ENCODE peak calls at places on chromosomes 11 and 22, in eight cellular contexts. V is gastrocnemius medialis, U is testis, C is cardiac muscle cell, E is tibial artery, A is endothelial cell of umbilical vein, J is tibial nerve, L is epithelial cell of esophagus. Z is an unnamed sample.

GRCh38 chr11:76005746-76006145 is 190.7 kb downstream of the UVRAG start:
- DNase-seq in U (no peak), V (no peak), J (no peak), L (peak), A (no peak), C (no peak), E (no peak), Z (no peak)

GRCh38 chr11:12198261-12198925 is 88.0 kb downstream of the MICAL2 start:
- DNase-seq in V (no peak), L (no peak), J (no peak), U (no peak), C (no peak), A (no peak), E (no peak), Z (no peak)

GRCh38 chr22:40218723-40219294 is 41.1 kb downstream of the TNRC6B start:
- DNase-seq in U (no peak), E (no peak), J (no peak), V (no peak), A (no peak), C (no peak), L (peak), Z (peak)

GRCh38 chr11:116422976-116423375 is 349.8 kb downstream of the BUD13 start:
- DNase-seq in E (no peak), U (no peak), L (no peak), A (peak), J (no peak), V (no peak), C (peak), Z (no peak)

GRCh38 chr11:133821776-133822175 is 23.5 kb downstream of the SPATA19 start:
- DNase-seq in C (peak), U (peak), J (peak), V (no peak), L (no peak), A (no peak), E (no peak), Z (peak)

GRCh38 chr11:10604340-10604748 is 35.9 kb upstream of the LYVE1 start:
- DNase-seq in C (no peak), A (peak), J (peak), V (peak), L (peak), U (peak), E (peak), Z (peak)

GRCh38 chr11:1967641-1968225 is 20.6 kb downstream of the MRPL23 start:
- DNase-seq in U (no peak), V (peak), E (no peak), L (no peak), A (no peak), C (no peak), J (no peak), Z (no peak)

GRCh38 chr11:117366183-117366582 is 38.5 kb downstream of the CEP164 start:
- DNase-seq in L (no peak), C (peak), A (no peak), V (no peak), U (no peak), E (no peak), J (no peak), Z (no peak)

GRCh38 chr11:2574553-2575535 is 125.0 kb downstream of the KCNQ1OT1 start:
- DNase-seq in E (peak), L (peak), J (no peak), U (peak), A (no peak), V (peak), C (no peak), Z (peak)

GRCh38 chr11:44990665-44991064 is 40.0 kb upstream of the TP53I11 start:
- DNase-seq in A (no peak), L (no peak), U (no peak), J (no peak), E (no peak), C (no peak), V (no peak), Z (no peak)

GRCh38 chr11:76455331-76455730 is 10.5 kb downstream of the EMSY start:
- DNase-seq in U (no peak), C (peak), V (no peak), J (no peak), A (peak), L (no peak), E (no peak), Z (no peak)

GRCh38 chr11:6586434-6587359 is 16.7 kb downstream of the RRP8 start:
- DNase-seq in E (no peak), V (no peak), J (no peak), U (no peak), C (no peak), L (no peak), A (no peak), Z (no peak)

GRCh38 chr22:30000566-30000965 is 79.7 kb upstream of the HORMAD2 start:
- DNase-seq in C (no peak), L (peak), J (no peak), U (no peak), E (no peak), V (no peak), A (no peak), Z (peak)

DNA sequence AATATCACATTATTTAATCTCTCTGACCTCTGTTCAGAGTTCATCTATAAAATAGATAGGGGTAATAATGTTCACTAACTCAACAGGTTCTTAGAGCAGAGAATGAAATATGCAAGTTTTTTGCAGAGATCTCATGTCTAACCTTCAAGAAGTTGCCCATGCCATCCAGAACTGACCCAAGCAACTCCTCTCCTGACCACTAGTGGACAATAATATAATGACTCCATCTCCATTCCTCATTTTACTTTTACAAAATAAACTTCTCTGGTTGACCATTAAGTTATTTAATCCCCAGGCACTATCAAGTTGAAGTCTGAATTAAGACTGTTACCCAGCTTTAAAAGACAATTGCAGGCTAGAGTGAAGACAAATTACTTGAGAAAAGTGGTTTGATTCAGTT is 382.6 kb downstream of the KCNA4 start:
- DNase-seq in C (no peak), E (no peak), U (no peak), A (peak), V (no peak), L (no peak), J (no peak), Z (peak)
- TF ChIP-seq CTCF in C (peak), E (no peak), U (peak), A (no peak), V (no peak), L (peak), J (no peak), Z (no peak)

GRCh38 chr11:120527111-120527748 is 15.7 kb downstream of the GRIK4 start:
- DNase-seq in A (no peak), E (no peak), J (no peak), C (no peak), V (no peak), L (no peak), U (no peak), Z (no peak)
- TF ChIP-seq CTCF in A (no peak), E (no peak), J (no peak), C (peak), V (no peak), L (no peak), U (no peak), Z (no peak)

DNA sequence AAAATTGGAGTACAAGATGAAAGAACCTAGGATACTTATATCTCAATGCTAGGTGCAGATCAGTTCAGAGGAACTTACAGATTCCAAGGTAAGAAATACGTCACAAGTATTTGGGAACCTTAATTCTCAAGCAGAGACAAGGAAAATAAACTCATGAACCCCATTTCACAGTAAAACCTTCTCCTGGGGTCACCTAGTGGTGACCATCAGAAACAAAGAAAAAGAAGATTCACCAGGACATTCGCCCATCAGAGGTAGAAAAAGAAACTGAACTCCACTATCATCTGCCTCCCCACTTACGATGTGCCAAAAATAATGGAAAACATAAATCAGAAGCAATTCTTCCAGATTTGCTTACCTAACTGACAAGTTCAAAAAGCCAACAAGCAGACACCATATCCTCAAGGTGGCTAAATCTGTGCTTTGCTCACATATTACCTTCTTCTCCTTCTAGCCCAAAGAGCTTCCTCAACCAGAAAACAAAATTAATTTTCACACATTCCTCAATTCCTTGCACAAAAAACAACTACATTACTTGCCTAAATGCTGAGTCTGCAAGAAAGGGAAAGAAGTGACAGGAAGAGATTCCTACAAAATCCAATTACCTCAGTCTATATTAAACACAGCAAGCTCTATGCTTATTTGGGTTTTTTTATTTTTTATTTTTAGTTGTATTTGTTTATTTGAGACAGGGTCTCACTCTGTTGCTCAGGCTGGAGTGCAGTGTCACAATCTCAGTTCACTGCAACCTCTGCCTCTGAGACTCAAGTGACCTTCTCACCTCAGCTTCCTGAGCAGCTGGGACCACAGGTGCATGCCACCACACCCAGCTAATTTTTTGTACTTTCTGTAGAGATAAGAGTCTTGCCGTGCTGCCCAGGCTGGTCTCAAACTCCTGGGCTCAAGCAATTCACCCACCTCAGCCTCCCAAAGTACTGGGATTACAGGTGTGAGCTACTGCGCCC is 4.7 kb downstream of the DENND5A start:
- DNase-seq in J (no peak), A (no peak), L (no peak), C (no peak), V (no peak), U (no peak), E (no peak), Z (no peak)
- TF ChIP-seq CTCF in J (peak), A (no peak), L (no peak), C (peak), V (no peak), U (no peak), E (no peak), Z (no peak)

DNA sequence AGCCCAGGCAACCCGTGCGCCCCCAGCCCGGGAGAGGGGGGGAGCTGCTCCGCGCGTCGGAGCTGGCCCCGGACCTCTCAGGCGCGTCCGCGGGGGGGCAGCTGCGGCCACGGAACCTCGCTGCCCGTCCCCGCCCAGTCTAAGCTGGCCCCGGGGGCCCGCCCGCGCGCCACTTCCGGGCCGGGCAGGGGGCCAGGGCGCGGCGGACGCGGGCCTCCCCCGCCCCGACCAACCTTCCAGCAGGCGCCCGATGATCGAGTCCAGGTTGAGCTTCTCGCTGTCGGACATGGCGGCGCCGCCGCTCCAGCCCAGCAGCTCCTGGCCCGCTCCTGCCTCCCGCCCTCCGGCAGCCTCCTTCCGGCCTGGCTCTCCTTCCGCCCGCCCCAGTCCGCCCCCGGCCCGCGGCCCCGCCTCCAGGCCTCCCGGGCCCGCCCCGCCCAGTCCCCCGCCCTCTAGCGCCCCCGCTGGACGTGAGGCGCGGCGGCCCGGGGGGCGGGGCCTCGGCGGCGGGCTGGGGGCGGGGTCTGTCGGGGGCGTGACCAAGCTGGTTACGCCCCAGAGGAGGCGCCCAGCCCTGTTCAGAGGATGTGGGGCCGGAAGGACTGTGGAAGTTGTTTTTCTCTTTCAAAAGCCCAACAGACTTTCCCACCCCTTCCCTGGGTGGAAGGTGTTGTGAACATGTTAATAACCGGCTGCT is at the start of gene PPP1CA:
- DNase-seq in A (peak), E (peak), U (peak), L (peak), C (peak), J (peak), V (peak), Z (peak)
- TF ChIP-seq CTCF in A (peak), E (peak), U (peak), L (peak), C (peak), J (peak), V (peak), Z (peak)

DNA sequence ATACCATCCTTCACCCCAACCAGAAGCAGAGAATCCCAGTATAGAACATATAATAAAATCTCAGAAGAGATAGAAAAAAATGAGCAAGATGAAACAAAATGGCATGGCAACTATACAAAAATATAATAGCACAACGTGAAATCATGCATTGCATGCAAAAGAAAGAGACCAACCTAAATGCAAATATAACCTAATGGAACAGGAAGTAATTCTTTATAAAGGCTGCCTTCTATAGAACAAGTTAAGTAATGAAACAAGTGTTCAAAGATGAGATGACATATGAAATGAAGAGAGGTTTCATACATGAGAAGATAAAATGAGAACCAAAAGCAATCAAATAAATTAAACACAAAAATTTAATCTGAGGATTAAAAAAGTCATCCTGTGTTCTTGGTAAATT is 18.5 kb upstream of the ARHGAP20 start:
- DNase-seq in A (no peak), U (no peak), L (no peak), J (no peak), C (no peak), E (no peak), V (no peak), Z (no peak)
- TF ChIP-seq CTCF in A (no peak), U (no peak), L (no peak), J (no peak), C (no peak), E (no peak), V (no peak), Z (no peak)

GRCh38 chr11:95659088-95659487 is 130.5 kb downstream of the FAM76B start:
- DNase-seq in A (no peak), L (peak), E (no peak), V (no peak), J (no peak), C (no peak), U (no peak), Z (peak)
- TF ChIP-seq CTCF in A (no peak), L (no peak), E (no peak), V (no peak), J (no peak), C (no peak), U (no peak), Z (no peak)

GRCh38 chr11:101442171-101442570 is 141.6 kb downstream of the TRPC6 start:
- DNase-seq in J (no peak), A (no peak), U (no peak), V (no peak), L (no peak), C (no peak), E (no peak), Z (no peak)

GRCh38 chr11:101441747-101442146 is 142.1 kb downstream of the TRPC6 start:
- DNase-seq in E (no peak), J (no peak), V (peak), A (no peak), L (no peak), U (no peak), C (no peak), Z (no peak)

GRCh38 chr11:101438126-101438525 is 145.7 kb downstream of the TRPC6 start:
- DNase-seq in U (no peak), J (no peak), C (no peak), V (no peak), A (no peak), L (no peak), E (no peak), Z (no peak)

GRCh38 chr11:101436511-101437142 is 147.2 kb downstream of the TRPC6 start:
- DNase-seq in E (no peak), J (peak), V (no peak), U (peak), C (peak), A (peak), L (peak), Z (peak)

DNA sequence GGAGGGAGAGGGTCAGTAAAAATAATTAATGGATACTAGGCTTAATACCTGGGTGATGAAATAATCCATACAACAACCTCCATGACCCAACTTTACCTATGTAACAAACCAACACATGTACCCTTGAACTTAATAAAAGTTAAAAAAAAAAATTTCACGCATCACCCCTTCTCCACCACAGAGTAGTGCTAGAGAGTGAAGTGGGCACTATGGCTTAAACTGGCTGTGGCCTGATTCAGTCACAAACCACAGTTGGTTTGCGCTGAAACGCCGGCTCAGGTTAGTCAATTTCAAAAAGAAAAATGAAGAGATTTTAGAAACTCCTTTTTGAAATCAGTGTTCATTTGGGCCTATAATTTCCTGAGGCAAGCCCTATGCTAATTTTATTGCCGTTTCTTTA is 144.3 kb downstream of the TRPC6 start:
- DNase-seq in L (no peak), V (no peak), J (no peak), A (no peak), C (no peak), U (no peak), E (no peak), Z (no peak)
- TF ChIP-seq CTCF in L (no peak), V (no peak), J (no peak), A (no peak), C (no peak), U (no peak), E (no peak), Z (no peak)

GRCh38 chr11:102807921-102808320 is 10.0 kb upstream of the MMP1 start:
- DNase-seq in A (peak), C (no peak), L (peak), E (no peak), U (peak), V (no peak), J (no peak), Z (no peak)

GRCh38 chr11:102812188-102812587 is 14.2 kb upstream of the MMP1 start:
- DNase-seq in L (peak), J (no peak), U (no peak), C (no peak), E (no peak), A (no peak), V (no peak), Z (peak)

GRCh38 chr11:102813484-102813883 is 15.5 kb upstream of the MMP1 start:
- DNase-seq in C (no peak), V (no peak), U (no peak), A (no peak), E (no peak), L (peak), J (no peak), Z (peak)

GRCh38 chr11:102806296-102806695 is 8.3 kb upstream of the MMP1 start:
- DNase-seq in J (no peak), L (no peak), U (no peak), E (no peak), V (no peak), C (no peak), A (no peak), Z (no peak)

GRCh38 chr11:102810943-102811528 is 13.1 kb upstream of the MMP1 start:
- DNase-seq in E (no peak), J (no peak), C (peak), V (no peak), U (no peak), L (peak), A (peak), Z (peak)
- TF ChIP-seq CTCF in E (peak), J (no peak), C (peak), V (no peak), U (peak), L (peak), A (peak), Z (peak)

Z was measured in bronchial epithelial cell.